ENCODE peak calls at places on chromosome 18, in four cellular contexts. G is HL-60, A is GM12878, K is K562. C is an unnamed sample.

GRCh38 chr18:36758001-36758400 is 70.8 kb downstream of the TPGS2 start:
- DNase-seq in G (no peak), A (no peak), K (no peak), C (no peak)

GRCh38 chr18:9735238-9735637 is 27.1 kb downstream of the RAB31 start:
- DNase-seq in K (no peak), G (peak; percentile 97), A (no peak), C (no peak)

GRCh38 chr18:48922801-48923730 is 27.7 kb downstream of the SMAD7 start:
- DNase-seq in G (peak; percentile 83), A (no peak), K (peak; percentile 77), C (no peak)

GRCh38 chr18:31356025-31356424 is 20.6 kb upstream of the DSG4 start:
- DNase-seq in A (peak; percentile 20), K (no peak), G (no peak), C (no peak)

GRCh38 chr18:58858591-58859468 is 5.8 kb upstream of the ZNF532 start:
- DNase-seq in A (no peak), G (no peak), K (no peak), C (no peak)

GRCh38 chr18:59547691-59548182 is 149.5 kb downstream of the CCBE1 start:
- DNase-seq in G (no peak), K (peak; percentile 10), A (no peak), C (no peak)

GRCh38 chr18:77129150-77129551 is 3.4 kb downstream of the MBP start:
- DNase-seq in A (no peak), K (no peak), G (no peak), C (no peak)

GRCh38 chr18:43420091-43420490 is 142.8 kb upstream of the SYT4 start:
- DNase-seq in K (no peak), A (no peak), G (no peak), C (no peak)

GRCh38 chr18:40355701-40356100 is 1599.3 kb upstream of the PIK3C3 start:
- DNase-seq in K (no peak), G (no peak), A (no peak), C (no peak)

GRCh38 chr18:62107881-62108280 is 79.0 kb downstream of the PIGN start:
- DNase-seq in G (no peak), A (no peak), K (no peak), C (no peak)

GRCh38 chr18:2536493-2536892 is 34.8 kb downstream of the METTL4 start:
- DNase-seq in K (no peak), A (no peak), G (no peak), C (no peak)

GRCh38 chr18:45590060-45590537 is 25.2 kb upstream of the SLC14A2 start:
- DNase-seq in K (no peak), A (no peak), G (no peak), C (no peak)

GRCh38 chr18:71887509-71887908 is 656.6 kb downstream of the CBLN2 start:
- DNase-seq in A (no peak), G (no peak), K (no peak), C (no peak)

GRCh38 chr18:75192899-75193298 is 16.0 kb downstream of the PTGR3 start:
- DNase-seq in A (no peak), K (no peak), G (no peak), C (no peak)

GRCh38 chr18:76823574-76823973 is 1.2 kb downstream of the ZNF236 start:
- DNase-seq in G (no peak), K (peak; percentile 42), A (no peak), C (no peak)

GRCh38 chr18:39453882-39454281 is 1888.3 kb upstream of the CELF4 start:
- DNase-seq in A (no peak), G (no peak), K (no peak), C (no peak)

GRCh38 chr18:53799134-53799533 is 425.3 kb downstream of the MBD2 start:
- DNase-seq in A (no peak), K (no peak), G (no peak), C (no peak)

GRCh38 chr18:77044866-77045664 is 87.5 kb downstream of the MBP start:
- DNase-seq in A (no peak), G (no peak), K (no peak), C (no peak)

GRCh38 chr18:5295231-5295920 is at the start of gene ZBTB14:
- DNase-seq in A (no peak), G (peak; percentile 55), K (peak; percentile 91), C (peak; percentile 53)

GRCh38 chr18:24536326-24536725 is 75.9 kb downstream of the HRH4 start:
- DNase-seq in K (no peak), A (no peak), G (no peak), C (no peak)

GRCh38 chr18:30094556-30094955 is 948.0 kb downstream of the DSC3 start:
- DNase-seq in K (no peak), A (no peak), G (no peak), C (no peak)

GRCh38 chr18:34758378-34758948 is 48.4 kb downstream of the DTNA start:
- DNase-seq in G (no peak), K (no peak), A (no peak), C (no peak)

GRCh38 chr18:55381277-55381676 is 206.7 kb downstream of the TCF4 start:
- DNase-seq in G (no peak), K (no peak), A (no peak), C (no peak)

GRCh38 chr18:75548353-75548752 is 120.8 kb upstream of the SMIM21 start:
- DNase-seq in G (peak; percentile 39), A (no peak), K (no peak), C (no peak)

GRCh38 chr18:29853126-29853525 is 1189.4 kb downstream of the DSC3 start:
- DNase-seq in G (no peak), A (no peak), K (no peak), C (no peak)

GRCh38 chr18:77557030-77557429 is 307.4 kb downstream of the GALR1 start:
- DNase-seq in K (no peak), A (no peak), G (no peak), C (no peak)

GRCh38 chr18:907880-908512 is 3.3 kb downstream of the ADCYAP1 start:
- DNase-seq in G (no peak), A (no peak), K (no peak), C (peak; percentile 13)

GRCh38 chr18:49757513-49758262 is 55.6 kb downstream of the ACAA2 start:
- DNase-seq in A (no peak), G (no peak), K (peak; percentile 82), C (no peak)

GRCh38 chr18:58781627-58782194 is 83.0 kb upstream of the ZNF532 start:
- DNase-seq in K (peak; percentile 46), A (peak; percentile 57), G (peak; percentile 73), C (peak; percentile 56)

GRCh38 chr18:13649397-13650252 is 76.7 kb downstream of the FAM210A start:
- DNase-seq in A (no peak), K (no peak), G (no peak), C (no peak)

GRCh38 chr18:13658444-13659204 is 67.7 kb downstream of the FAM210A start:
- DNase-seq in G (no peak), A (no peak), K (no peak), C (no peak)

GRCh38 chr18:13657974-13658373 is 68.4 kb downstream of the FAM210A start:
- DNase-seq in K (no peak), G (no peak), A (no peak), C (no peak)

GRCh38 chr18:13653746-13654455 is 72.5 kb downstream of the FAM210A start:
- DNase-seq in K (no peak), A (no peak), G (no peak), C (no peak)
- TF ChIP-seq SPI1 in K (no peak), A (no peak), G (no peak), C (no peak)

DNA sequence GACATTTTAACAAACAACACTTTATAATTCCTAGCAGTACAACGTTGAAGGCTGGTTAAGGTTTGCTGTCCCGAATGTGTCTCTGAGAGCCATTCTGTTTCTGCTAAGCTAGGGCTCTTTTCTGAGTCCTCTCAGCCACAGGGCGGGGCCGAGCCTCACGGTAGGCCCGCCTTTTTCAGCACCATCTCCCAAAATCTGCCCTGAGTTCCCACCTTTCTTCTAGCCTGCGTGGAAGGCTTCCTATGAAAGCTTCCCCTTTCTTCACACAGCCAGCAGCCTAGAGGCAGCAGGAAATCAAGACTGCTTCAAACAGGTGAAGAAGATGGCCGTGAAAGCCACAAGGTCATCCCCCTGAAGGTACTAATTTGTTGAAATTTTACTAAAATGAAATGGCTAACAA is 255.5 kb downstream of the CDH2 start:
- DNase-seq in G (no peak), A (no peak), K (no peak), C (no peak)
- TF ChIP-seq SPI1 in G (no peak), A (no peak), K (no peak), C (no peak)

GRCh38 chr18:67373636-67374035 is 142.9 kb downstream of the DSEL start:
- DNase-seq in G (no peak), K (no peak), A (no peak), C (no peak)
- TF ChIP-seq SPI1 in G (no peak), K (no peak), A (no peak), C (no peak)

GRCh38 chr18:7758764-7759163 is 191.6 kb downstream of the PTPRM start:
- DNase-seq in A (no peak), K (no peak), G (no peak), C (no peak)
- TF ChIP-seq SPI1 in A (no peak), K (no peak), G (no peak), C (no peak)

C was measured in GM12891.